ENCODE peak calls at places on chromosome 11, in five cellular contexts. M is ascending aorta, R is suprapubic skin, F is fibroblast of lung, S is heart left ventricle. P is an unnamed sample.

GRCh38 chr11:134587345-134587744 is 175.3 kb upstream of the B3GAT1 start:
- DNase-seq in M (no peak), R (peak; percentile 35), F (no peak), S (no peak), P (no peak)

GRCh38 chr11:7591107-7591894 is 77.5 kb downstream of the PPFIBP2 start:
- DNase-seq in M (no peak), R (no peak), F (no peak), S (no peak), P (no peak)

GRCh38 chr11:71247551-71248250 is 4.7 kb downstream of the SHANK2 start:
- DNase-seq in M (no peak), R (peak; percentile 63), F (no peak), S (peak; percentile 58), P (no peak)

GRCh38 chr11:100630898-100631297 is 56.2 kb upstream of the ARHGAP42 start:
- DNase-seq in M (no peak), R (no peak), F (peak; percentile 27), S (no peak), P (no peak)

GRCh38 chr11:58739725-58740430 is 8.1 kb upstream of the GLYAT start:
- DNase-seq in M (no peak), R (no peak), F (peak; percentile 69), S (no peak), P (no peak)

GRCh38 chr11:4539603-4540219 is 5.3 kb upstream of the OR52M1 start:
- DNase-seq in M (no peak), R (no peak), F (peak; percentile 8), S (no peak), P (peak; percentile 4)

GRCh38 chr11:115869780-115870431 is 365.7 kb upstream of the CADM1 start:
- DNase-seq in M (no peak), R (no peak), F (peak; percentile 50), S (no peak), P (peak; percentile 20)

GRCh38 chr11:75468534-75469340 is 35.7 kb upstream of the KLHL35 start:
- DNase-seq in M (no peak), R (no peak), F (peak; percentile 76), S (peak; percentile 67), P (peak; percentile 63)

GRCh38 chr11:8321876-8322275 is 58.2 kb upstream of the LMO1 start:
- DNase-seq in M (no peak), R (no peak), F (no peak), S (no peak), P (no peak)

GRCh38 chr11:8093931-8094575 is 13.0 kb downstream of the TUB start:
- DNase-seq in M (no peak), R (no peak), F (no peak), S (peak; percentile 27), P (no peak)

GRCh38 chr11:12122083-12122482 is 11.7 kb downstream of the MICAL2 start:
- DNase-seq in M (peak; percentile 4), R (no peak), F (no peak), S (no peak), P (no peak)

GRCh38 chr11:1156506-1157340 is 1.0 kb upstream of the MUC5AC start:
- DNase-seq in M (no peak), R (no peak), F (no peak), S (no peak), P (no peak)

GRCh38 chr11:133953999-133954398 is 2.8 kb downstream of the IGSF9B start:
- DNase-seq in M (no peak), R (no peak), F (no peak), S (no peak), P (no peak)

GRCh38 chr11:33553486-33553885 is 147.1 kb downstream of the C11orf91 start:
- DNase-seq in M (no peak), R (no peak), F (peak; percentile 76), S (no peak), P (no peak)

GRCh38 chr11:102269927-102270326 is 47.4 kb upstream of the BIRC3 start:
- DNase-seq in M (no peak), R (no peak), F (peak; percentile 74), S (no peak), P (no peak)

GRCh38 chr11:102266111-102266510 is 51.2 kb upstream of the BIRC3 start:
- DNase-seq in M (no peak), R (no peak), F (no peak), S (no peak), P (no peak)

GRCh38 chr11:102268985-102269470 is 48.3 kb upstream of the BIRC3 start:
- DNase-seq in M (no peak), R (no peak), F (no peak), S (no peak), P (no peak)

GRCh38 chr11:102268083-102268984 is 49.0 kb upstream of the BIRC3 start:
- DNase-seq in M (peak; percentile 37), R (peak; percentile 83), F (peak; percentile 71), S (peak; percentile 76), P (no peak)

GRCh38 chr11:102267602-102268001 is 49.7 kb upstream of the BIRC3 start:
- DNase-seq in M (no peak), R (no peak), F (peak; percentile 82), S (no peak), P (no peak)
- H3K27ac ChIP-seq in M (peak overlapping the region; percentile 35), R (peak overlapping the region; percentile 94), F (peak overlapping the region; percentile 40), S (no peak overlapping the region), P (peak overlapping the region; percentile 57)

GRCh38 chr11:93524173-93524536 is 19.0 kb downstream of the SMCO4 start:
- DNase-seq in M (no peak), R (no peak), F (no peak), S (no peak), P (no peak)
- H3K4me3 ChIP-seq in M (no peak overlapping the region), R (no peak overlapping the region), F (no peak overlapping the region), S (no peak overlapping the region), P (no peak overlapping the region)

DNA sequence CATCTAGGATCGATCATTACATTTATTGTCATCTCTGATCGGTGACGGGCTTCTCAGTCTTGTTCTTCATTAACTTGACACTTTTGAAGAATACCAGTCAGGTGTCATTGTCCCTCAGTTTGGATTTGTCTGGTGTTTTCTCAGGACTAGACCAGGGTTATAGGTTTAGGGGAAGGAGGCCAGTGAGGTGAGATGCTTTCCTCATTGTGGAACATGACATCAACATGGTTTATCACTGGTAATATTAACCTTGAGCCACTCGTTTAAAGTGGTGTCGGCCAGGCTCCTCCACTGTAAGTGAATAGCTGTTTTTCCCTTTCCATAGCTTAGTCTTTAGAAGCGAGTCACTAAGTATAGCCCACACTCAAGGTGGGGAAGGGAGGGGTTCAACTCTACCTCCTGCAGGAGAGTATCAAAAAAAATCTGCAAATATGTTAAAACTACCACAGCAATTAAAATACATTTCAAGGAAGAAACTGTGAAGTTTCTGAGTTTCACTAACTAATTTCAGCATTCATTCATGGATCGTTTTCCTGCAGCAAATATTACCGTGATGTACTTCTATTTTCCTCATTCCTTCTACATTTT is 42.0 kb downstream of the KCNQ1OT1 start:
- DNase-seq in M (no peak), R (no peak), F (no peak), S (no peak), P (no peak)
- H3K9me3 ChIP-seq in M (peaks cover 29% of the 10 kb centered on the region), R (peaks cover 16% of the 10 kb centered on the region), F (no peaks in the 10 kb centered on the region), S (peaks cover 63% of the 10 kb centered on the region), P (peaks cover 62% of the 10 kb centered on the region)

GRCh38 chr11:9922806-9923205 is 258.9 kb downstream of the SWAP70 start:
- DNase-seq in M (no peak), R (no peak), F (peak; percentile 25), S (no peak), P (no peak)

GRCh38 chr11:9927670-9928069 is 263.8 kb downstream of the SWAP70 start:
- DNase-seq in M (no peak), R (no peak), F (no peak), S (no peak), P (no peak)

DNA sequence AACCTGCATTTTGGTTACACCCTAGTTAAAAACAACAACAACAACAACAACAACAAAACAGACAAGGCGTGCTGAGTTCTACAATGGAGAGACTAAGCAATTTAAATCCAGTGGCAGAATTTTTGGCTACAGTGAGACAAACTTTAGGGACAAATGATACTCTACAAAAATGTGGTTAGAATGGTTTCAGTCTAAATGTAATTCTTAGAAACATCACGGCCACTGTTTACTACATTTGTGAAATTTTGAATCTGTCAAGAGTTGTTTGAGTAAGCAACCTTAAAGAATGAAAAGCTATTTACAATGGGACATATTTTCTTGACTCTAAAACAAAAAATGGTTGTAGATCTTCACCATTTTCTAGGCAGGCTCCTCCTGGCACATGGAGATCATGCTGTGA is 259.4 kb downstream of the SWAP70 start:
- DNase-seq in M (no peak), R (no peak), F (no peak), S (no peak), P (no peak)
- H3K27ac ChIP-seq in M (no peak overlapping the region), R (no peak overlapping the region), F (no peak overlapping the region), S (no peak overlapping the region), P (no peak overlapping the region)

GRCh38 chr11:119380160-119380815 is 1.2 kb downstream of the USP2 start:
- DNase-seq in M (no peak), R (no peak), F (no peak), S (no peak), P (no peak)
- H3K4me3 ChIP-seq in M (no peak overlapping the region), R (peak overlapping the region; percentile 44), F (no peak overlapping the region), S (peak overlapping the region; percentile 59), P (no peak overlapping the region)

GRCh38 chr11:124894606-124895430 is 2.8 kb downstream of the ROBO4 start:
- DNase-seq in M (no peak), R (no peak), F (no peak), S (no peak), P (no peak)
- H3K9me3 ChIP-seq in M (no peaks in the 10 kb centered on the region), R (no peaks in the 10 kb centered on the region), F (no peaks in the 10 kb centered on the region), S (no peaks in the 10 kb centered on the region), P (no peaks in the 10 kb centered on the region)